ENCODE peak calls at places on chromosome 14, in ten cellular contexts. One of them, this sample, is unnamed.
A peak's percentile ranks its signal among the peaks of the same experiment; 100 is the strongest.

GRCh38 chr14:92121207-92121669 is 268 bp downstream of the NDUFB1 start:
- DNase-seq in activated naive CD4-positive, alpha-beta T cell treated with anti-CD3 and anti-CD28 coated beads, Interleukin-2, amount 10 ng/mL, durations not matched to agents 7 days and 5 days: no peak
- DNase-seq in endothelial cell: peak; percentile 51
- DNase-seq in right cardiac atrium: peak; percentile 85
- DNase-seq in HT-29: peak; percentile 23
- DNase-seq in lung: peak; percentile 50
- DNase-seq in glutamatergic neuron: peak; percentile 31
- DNase-seq in stimulated activated CD8-positive, alpha-beta memory T cell treated with anti-CD3 and anti-CD28 coated beads, Interleukin-2, amount 100 ng/mL, for 1 hour: no peak
- DNase-seq in astrocyte: peak; percentile 33
- DNase-seq in M059J: peak; percentile 33
- DNase-seq in this sample: peak; percentile 75

GRCh38 chr14:22387776-22388241 is 201.2 kb downstream of the DAD1 start:
- DNase-seq in activated naive CD4-positive, alpha-beta T cell treated with anti-CD3 and anti-CD28 coated beads, Interleukin-2, amount 10 ng/mL, durations not matched to agents 7 days and 5 days: no peak
- DNase-seq in endothelial cell: no peak
- DNase-seq in right cardiac atrium: no peak
- DNase-seq in HT-29: no peak
- DNase-seq in lung: no peak
- DNase-seq in glutamatergic neuron: peak; percentile 23
- DNase-seq in stimulated activated CD8-positive, alpha-beta memory T cell treated with anti-CD3 and anti-CD28 coated beads, Interleukin-2, amount 100 ng/mL, for 1 hour: no peak
- DNase-seq in astrocyte: peak; percentile 34
- DNase-seq in M059J: peak; percentile 60
- DNase-seq in this sample: no peak

GRCh38 chr14:103110681-103111296 is 12.5 kb upstream of the TNFAIP2 start:
- DNase-seq in activated naive CD4-positive, alpha-beta T cell treated with anti-CD3 and anti-CD28 coated beads, Interleukin-2, amount 10 ng/mL, durations not matched to agents 7 days and 5 days: no peak
- DNase-seq in endothelial cell: no peak
- DNase-seq in right cardiac atrium: peak; percentile 82
- DNase-seq in HT-29: no peak
- DNase-seq in lung: no peak
- DNase-seq in glutamatergic neuron: no peak
- DNase-seq in stimulated activated CD8-positive, alpha-beta memory T cell treated with anti-CD3 and anti-CD28 coated beads, Interleukin-2, amount 100 ng/mL, for 1 hour: no peak
- DNase-seq in astrocyte: peak; percentile 35
- DNase-seq in M059J: peak; percentile 43
- DNase-seq in this sample: peak; percentile 68

GRCh38 chr14:81432171-81432570 is 32.0 kb upstream of the STON2 start:
- DNase-seq in activated naive CD4-positive, alpha-beta T cell treated with anti-CD3 and anti-CD28 coated beads, Interleukin-2, amount 10 ng/mL, durations not matched to agents 7 days and 5 days: no peak
- DNase-seq in endothelial cell: no peak
- DNase-seq in right cardiac atrium: no peak
- DNase-seq in HT-29: no peak
- DNase-seq in lung: no peak
- DNase-seq in glutamatergic neuron: no peak
- DNase-seq in stimulated activated CD8-positive, alpha-beta memory T cell treated with anti-CD3 and anti-CD28 coated beads, Interleukin-2, amount 100 ng/mL, for 1 hour: no peak
- DNase-seq in astrocyte: peak; percentile 51
- DNase-seq in M059J: peak; percentile 9
- DNase-seq in this sample: no peak

GRCh38 chr14:104979758-104980591 is 1.8 kb upstream of the AHNAK2 start:
- DNase-seq in activated naive CD4-positive, alpha-beta T cell treated with anti-CD3 and anti-CD28 coated beads, Interleukin-2, amount 10 ng/mL, durations not matched to agents 7 days and 5 days: peak; percentile 22
- DNase-seq in endothelial cell: no peak
- DNase-seq in right cardiac atrium: peak; percentile 72
- DNase-seq in HT-29: peak; percentile 61
- DNase-seq in lung: peak; percentile 76
- DNase-seq in glutamatergic neuron: no peak
- DNase-seq in stimulated activated CD8-positive, alpha-beta memory T cell treated with anti-CD3 and anti-CD28 coated beads, Interleukin-2, amount 100 ng/mL, for 1 hour: no peak
- DNase-seq in astrocyte: peak; percentile 49
- DNase-seq in M059J: peak; percentile 82
- DNase-seq in this sample: peak; percentile 80

GRCh38 chr14:65044596-65044959 is 57.7 kb downstream of the MAX start:
- DNase-seq in activated naive CD4-positive, alpha-beta T cell treated with anti-CD3 and anti-CD28 coated beads, Interleukin-2, amount 10 ng/mL, durations not matched to agents 7 days and 5 days: no peak
- DNase-seq in endothelial cell: no peak
- DNase-seq in right cardiac atrium: peak; percentile 58
- DNase-seq in HT-29: no peak
- DNase-seq in lung: peak; percentile 36
- DNase-seq in glutamatergic neuron: no peak
- DNase-seq in stimulated activated CD8-positive, alpha-beta memory T cell treated with anti-CD3 and anti-CD28 coated beads, Interleukin-2, amount 100 ng/mL, for 1 hour: no peak
- DNase-seq in astrocyte: no peak
- DNase-seq in M059J: no peak
- DNase-seq in this sample: peak; percentile 49

GRCh38 chr14:68608235-68608962 is 184.5 kb downstream of the ZFP36L1 start:
- DNase-seq in activated naive CD4-positive, alpha-beta T cell treated with anti-CD3 and anti-CD28 coated beads, Interleukin-2, amount 10 ng/mL, durations not matched to agents 7 days and 5 days: no peak
- DNase-seq in endothelial cell: no peak
- DNase-seq in right cardiac atrium: peak; percentile 73
- DNase-seq in HT-29: no peak
- DNase-seq in lung: no peak
- DNase-seq in glutamatergic neuron: no peak
- DNase-seq in stimulated activated CD8-positive, alpha-beta memory T cell treated with anti-CD3 and anti-CD28 coated beads, Interleukin-2, amount 100 ng/mL, for 1 hour: no peak
- DNase-seq in astrocyte: no peak
- DNase-seq in M059J: no peak
- DNase-seq in this sample: peak; percentile 74

GRCh38 chr14:89240414-89240813 is 176.6 kb downstream of the FOXN3 start:
- DNase-seq in activated naive CD4-positive, alpha-beta T cell treated with anti-CD3 and anti-CD28 coated beads, Interleukin-2, amount 10 ng/mL, durations not matched to agents 7 days and 5 days: no peak
- DNase-seq in endothelial cell: no peak
- DNase-seq in right cardiac atrium: no peak
- DNase-seq in HT-29: no peak
- DNase-seq in lung: no peak
- DNase-seq in glutamatergic neuron: no peak
- DNase-seq in stimulated activated CD8-positive, alpha-beta memory T cell treated with anti-CD3 and anti-CD28 coated beads, Interleukin-2, amount 100 ng/mL, for 1 hour: no peak
- DNase-seq in astrocyte: peak; percentile 36
- DNase-seq in M059J: peak; percentile 34
- DNase-seq in this sample: no peak

GRCh38 chr14:100911665-100912316 is 8.3 kb upstream of the RTL1 start:
- DNase-seq in activated naive CD4-positive, alpha-beta T cell treated with anti-CD3 and anti-CD28 coated beads, Interleukin-2, amount 10 ng/mL, durations not matched to agents 7 days and 5 days: no peak
- DNase-seq in endothelial cell: no peak
- DNase-seq in right cardiac atrium: no peak
- DNase-seq in HT-29: no peak
- DNase-seq in lung: no peak
- DNase-seq in glutamatergic neuron: no peak
- DNase-seq in stimulated activated CD8-positive, alpha-beta memory T cell treated with anti-CD3 and anti-CD28 coated beads, Interleukin-2, amount 100 ng/mL, for 1 hour: no peak
- DNase-seq in astrocyte: no peak
- DNase-seq in M059J: peak; percentile 20
- DNase-seq in this sample: no peak

GRCh38 chr14:67820428-67820881 is 876 bp downstream of the RAD51B start:
- DNase-seq in activated naive CD4-positive, alpha-beta T cell treated with anti-CD3 and anti-CD28 coated beads, Interleukin-2, amount 10 ng/mL, durations not matched to agents 7 days and 5 days: no peak
- DNase-seq in endothelial cell: no peak
- DNase-seq in right cardiac atrium: no peak
- DNase-seq in HT-29: peak; percentile 19
- DNase-seq in lung: no peak
- DNase-seq in glutamatergic neuron: no peak
- DNase-seq in stimulated activated CD8-positive, alpha-beta memory T cell treated with anti-CD3 and anti-CD28 coated beads, Interleukin-2, amount 100 ng/mL, for 1 hour: no peak
- DNase-seq in astrocyte: peak; percentile 12
- DNase-seq in M059J: no peak
- DNase-seq in this sample: no peak

GRCh38 chr14:93239869-93240677 is 33.0 kb downstream of the UBR7 start:
- DNase-seq in activated naive CD4-positive, alpha-beta T cell treated with anti-CD3 and anti-CD28 coated beads, Interleukin-2, amount 10 ng/mL, durations not matched to agents 7 days and 5 days: no peak
- DNase-seq in endothelial cell: no peak
- DNase-seq in right cardiac atrium: no peak
- DNase-seq in HT-29: peak; percentile 75
- DNase-seq in lung: no peak
- DNase-seq in glutamatergic neuron: no peak
- DNase-seq in stimulated activated CD8-positive, alpha-beta memory T cell treated with anti-CD3 and anti-CD28 coated beads, Interleukin-2, amount 100 ng/mL, for 1 hour: no peak
- DNase-seq in astrocyte: peak; percentile 73
- DNase-seq in M059J: peak; percentile 68
- DNase-seq in this sample: no peak

GRCh38 chr14:20657216-20658211 is 16.0 kb upstream of the OR6S1 start:
- DNase-seq in activated naive CD4-positive, alpha-beta T cell treated with anti-CD3 and anti-CD28 coated beads, Interleukin-2, amount 10 ng/mL, durations not matched to agents 7 days and 5 days: peak; percentile 44
- DNase-seq in endothelial cell: peak; percentile 19
- DNase-seq in right cardiac atrium: no peak
- DNase-seq in HT-29: peak; percentile 74
- DNase-seq in lung: no peak
- DNase-seq in glutamatergic neuron: no peak
- DNase-seq in stimulated activated CD8-positive, alpha-beta memory T cell treated with anti-CD3 and anti-CD28 coated beads, Interleukin-2, amount 100 ng/mL, for 1 hour: no peak
- DNase-seq in astrocyte: no peak
- DNase-seq in M059J: peak; percentile 19
- DNase-seq in this sample: no peak

GRCh38 chr14:30194769-30195168 is 267.1 kb upstream of the PRKD1 start:
- DNase-seq in activated naive CD4-positive, alpha-beta T cell treated with anti-CD3 and anti-CD28 coated beads, Interleukin-2, amount 10 ng/mL, durations not matched to agents 7 days and 5 days: no peak
- DNase-seq in endothelial cell: no peak
- DNase-seq in right cardiac atrium: no peak
- DNase-seq in HT-29: no peak
- DNase-seq in lung: no peak
- DNase-seq in glutamatergic neuron: no peak
- DNase-seq in stimulated activated CD8-positive, alpha-beta memory T cell treated with anti-CD3 and anti-CD28 coated beads, Interleukin-2, amount 100 ng/mL, for 1 hour: no peak
- DNase-seq in astrocyte: peak; percentile 93
- DNase-seq in M059J: peak; percentile 87
- DNase-seq in this sample: no peak

GRCh38 chr14:78170203-78170602 is at the start of gene NRXN3:
- DNase-seq in activated naive CD4-positive, alpha-beta T cell treated with anti-CD3 and anti-CD28 coated beads, Interleukin-2, amount 10 ng/mL, durations not matched to agents 7 days and 5 days: no peak
- DNase-seq in endothelial cell: peak; percentile 49
- DNase-seq in right cardiac atrium: no peak
- DNase-seq in HT-29: no peak
- DNase-seq in lung: no peak
- DNase-seq in glutamatergic neuron: peak; percentile 64
- DNase-seq in stimulated activated CD8-positive, alpha-beta memory T cell treated with anti-CD3 and anti-CD28 coated beads, Interleukin-2, amount 100 ng/mL, for 1 hour: no peak
- DNase-seq in astrocyte: peak; percentile 3
- DNase-seq in M059J: no peak
- DNase-seq in this sample: no peak

GRCh38 chr14:52279405-52279804 is 11.9 kb downstream of the PTGDR start:
- DNase-seq in activated naive CD4-positive, alpha-beta T cell treated with anti-CD3 and anti-CD28 coated beads, Interleukin-2, amount 10 ng/mL, durations not matched to agents 7 days and 5 days: no peak
- DNase-seq in endothelial cell: no peak
- DNase-seq in right cardiac atrium: no peak
- DNase-seq in HT-29: peak; percentile 1
- DNase-seq in lung: no peak
- DNase-seq in glutamatergic neuron: no peak
- DNase-seq in stimulated activated CD8-positive, alpha-beta memory T cell treated with anti-CD3 and anti-CD28 coated beads, Interleukin-2, amount 100 ng/mL, for 1 hour: no peak
- DNase-seq in astrocyte: peak; percentile 74
- DNase-seq in M059J: peak; percentile 86
- DNase-seq in this sample: no peak

GRCh38 chr14:64970041-64970440 is 2.1 kb downstream of the RAB15 start:
- DNase-seq in activated naive CD4-positive, alpha-beta T cell treated with anti-CD3 and anti-CD28 coated beads, Interleukin-2, amount 10 ng/mL, durations not matched to agents 7 days and 5 days: no peak
- DNase-seq in endothelial cell: no peak
- DNase-seq in right cardiac atrium: no peak
- DNase-seq in HT-29: no peak
- DNase-seq in lung: no peak
- DNase-seq in glutamatergic neuron: no peak
- DNase-seq in stimulated activated CD8-positive, alpha-beta memory T cell treated with anti-CD3 and anti-CD28 coated beads, Interleukin-2, amount 100 ng/mL, for 1 hour: no peak
- DNase-seq in astrocyte: no peak
- DNase-seq in M059J: no peak
- DNase-seq in this sample: no peak

GRCh38 chr14:33908540-33909223 is 42.2 kb downstream of the EGLN3 start:
- DNase-seq in activated naive CD4-positive, alpha-beta T cell treated with anti-CD3 and anti-CD28 coated beads, Interleukin-2, amount 10 ng/mL, durations not matched to agents 7 days and 5 days: no peak
- DNase-seq in endothelial cell: no peak
- DNase-seq in right cardiac atrium: no peak
- DNase-seq in HT-29: peak; percentile 36
- DNase-seq in lung: no peak
- DNase-seq in glutamatergic neuron: no peak
- DNase-seq in stimulated activated CD8-positive, alpha-beta memory T cell treated with anti-CD3 and anti-CD28 coated beads, Interleukin-2, amount 100 ng/mL, for 1 hour: no peak
- DNase-seq in astrocyte: no peak
- DNase-seq in M059J: peak; percentile 2
- DNase-seq in this sample: no peak

GRCh38 chr14:61585598-61586538 is 109.4 kb upstream of the HIF1A start:
- DNase-seq in activated naive CD4-positive, alpha-beta T cell treated with anti-CD3 and anti-CD28 coated beads, Interleukin-2, amount 10 ng/mL, durations not matched to agents 7 days and 5 days: no peak
- DNase-seq in endothelial cell: no peak
- DNase-seq in right cardiac atrium: peak; percentile 92
- DNase-seq in HT-29: no peak
- DNase-seq in lung: peak; percentile 37
- DNase-seq in glutamatergic neuron: no peak
- DNase-seq in stimulated activated CD8-positive, alpha-beta memory T cell treated with anti-CD3 and anti-CD28 coated beads, Interleukin-2, amount 100 ng/mL, for 1 hour: no peak
- DNase-seq in astrocyte: peak; percentile 75
- DNase-seq in M059J: peak; percentile 85
- DNase-seq in this sample: peak; percentile 86

GRCh38 chr14:29584992-29585391 is 342.7 kb downstream of the PRKD1 start:
- DNase-seq in activated naive CD4-positive, alpha-beta T cell treated with anti-CD3 and anti-CD28 coated beads, Interleukin-2, amount 10 ng/mL, durations not matched to agents 7 days and 5 days: no peak
- DNase-seq in endothelial cell: no peak
- DNase-seq in right cardiac atrium: peak; percentile 78
- DNase-seq in HT-29: no peak
- DNase-seq in lung: peak; percentile 61
- DNase-seq in glutamatergic neuron: peak; percentile 27
- DNase-seq in stimulated activated CD8-positive, alpha-beta memory T cell treated with anti-CD3 and anti-CD28 coated beads, Interleukin-2, amount 100 ng/mL, for 1 hour: no peak
- DNase-seq in astrocyte: peak; percentile 80
- DNase-seq in M059J: peak; percentile 61
- DNase-seq in this sample: peak; percentile 55

GRCh38 chr14:89963288-89963978 is 7.7 kb downstream of the TDP1 start:
- DNase-seq in activated naive CD4-positive, alpha-beta T cell treated with anti-CD3 and anti-CD28 coated beads, Interleukin-2, amount 10 ng/mL, durations not matched to agents 7 days and 5 days: no peak
- DNase-seq in endothelial cell: no peak
- DNase-seq in right cardiac atrium: no peak
- DNase-seq in HT-29: no peak
- DNase-seq in lung: peak; percentile 44
- DNase-seq in glutamatergic neuron: no peak
- DNase-seq in stimulated activated CD8-positive, alpha-beta memory T cell treated with anti-CD3 and anti-CD28 coated beads, Interleukin-2, amount 100 ng/mL, for 1 hour: no peak
- DNase-seq in astrocyte: no peak
- DNase-seq in M059J: no peak
- DNase-seq in this sample: no peak

GRCh38 chr14:77258566-77258965 is 12.4 kb downstream of the NGB start:
- DNase-seq in activated naive CD4-positive, alpha-beta T cell treated with anti-CD3 and anti-CD28 coated beads, Interleukin-2, amount 10 ng/mL, durations not matched to agents 7 days and 5 days: no peak
- DNase-seq in endothelial cell: no peak
- DNase-seq in right cardiac atrium: peak; percentile 10
- DNase-seq in HT-29: no peak
- DNase-seq in lung: no peak
- DNase-seq in glutamatergic neuron: no peak
- DNase-seq in stimulated activated CD8-positive, alpha-beta memory T cell treated with anti-CD3 and anti-CD28 coated beads, Interleukin-2, amount 100 ng/mL, for 1 hour: no peak
- DNase-seq in astrocyte: no peak
- DNase-seq in M059J: no peak
- DNase-seq in this sample: no peak

GRCh38 chr14:23562822-23563472 is 4.6 kb downstream of the AP1G2 start:
- DNase-seq in activated naive CD4-positive, alpha-beta T cell treated with anti-CD3 and anti-CD28 coated beads, Interleukin-2, amount 10 ng/mL, durations not matched to agents 7 days and 5 days: peak; percentile 72
- DNase-seq in endothelial cell: peak; percentile 75
- DNase-seq in right cardiac atrium: peak; percentile 69
- DNase-seq in HT-29: peak; percentile 47
- DNase-seq in lung: no peak
- DNase-seq in glutamatergic neuron: peak; percentile 84
- DNase-seq in stimulated activated CD8-positive, alpha-beta memory T cell treated with anti-CD3 and anti-CD28 coated beads, Interleukin-2, amount 100 ng/mL, for 1 hour: peak; percentile 39
- DNase-seq in astrocyte: no peak
- DNase-seq in M059J: peak; percentile 35
- DNase-seq in this sample: no peak

GRCh38 chr14:93045965-93046695 is 69.6 kb downstream of the ITPK1 start:
- DNase-seq in activated naive CD4-positive, alpha-beta T cell treated with anti-CD3 and anti-CD28 coated beads, Interleukin-2, amount 10 ng/mL, durations not matched to agents 7 days and 5 days: no peak
- DNase-seq in endothelial cell: no peak
- DNase-seq in right cardiac atrium: peak; percentile 34
- DNase-seq in HT-29: no peak
- DNase-seq in lung: no peak
- DNase-seq in glutamatergic neuron: no peak
- DNase-seq in stimulated activated CD8-positive, alpha-beta memory T cell treated with anti-CD3 and anti-CD28 coated beads, Interleukin-2, amount 100 ng/mL, for 1 hour: no peak
- DNase-seq in astrocyte: peak; percentile 94
- DNase-seq in M059J: peak; percentile 90
- DNase-seq in this sample: no peak

This sample was measured in Right ventricle myocardium superior.